ENCODE peak calls at places on chromosomes 3 and 15, in four cellular contexts. V is esophagus squamous epithelium, C is uterus, U is right lobe of liver. X is an unnamed sample. For H3K27me3, the result is how much of the 10 kb centered on the place peaks cover.

GRCh38 chr3:122416966-122417365 is 1.1 kb upstream of the WDR5B start:
- DNase-seq in V (no peak), C (no peak), U (peak), X (peak)

GRCh38 chr3:16839271-16840110 is 45.3 kb upstream of the PLCL2 start:
- DNase-seq in U (peak), C (no peak), V (no peak), X (no peak)

GRCh38 chr3:197398301-197398878 is 100.0 kb upstream of the DLG1 start:
- DNase-seq in C (no peak), V (no peak), U (no peak), X (no peak)

GRCh38 chr15:84606653-84607120 is 5.9 kb downstream of the ZSCAN2 start:
- DNase-seq in V (no peak), C (no peak), U (peak), X (peak)

GRCh38 chr3:168436327-168436726 is 340.6 kb upstream of the GOLIM4 start:
- DNase-seq in V (no peak), U (no peak), C (no peak), X (no peak)

GRCh38 chr3:152524198-152525140 is 255.7 kb downstream of the MBNL1 start:
- DNase-seq in U (no peak), C (no peak), V (no peak), X (peak)

GRCh38 chr3:112131111-112131510 is 1.9 kb downstream of the GCSAM start:
- DNase-seq in C (no peak), V (no peak), U (no peak), X (no peak)

GRCh38 chr3:187924651-187925050 is 179.4 kb upstream of the BCL6 start:
- DNase-seq in V (no peak), C (no peak), U (no peak), X (no peak)

GRCh38 chr15:57570994-57571393 is 20.7 kb upstream of the MYZAP start:
- DNase-seq in V (no peak), U (no peak), C (no peak), X (no peak)

GRCh38 chr15:60795471-60795870 is 316.5 kb upstream of the ICE2 start:
- DNase-seq in C (no peak), V (no peak), U (no peak), X (no peak)

GRCh38 chr3:114205541-114205940 is 26.7 kb upstream of the DRD3 start:
- DNase-seq in U (no peak), V (no peak), C (no peak), X (no peak)

GRCh38 chr3:126481808-126482502 is 6.3 kb upstream of the ZXDC start:
- DNase-seq in C (peak), U (peak), V (no peak), X (no peak)

GRCh38 chr3:157785071-157785826 is 282.0 kb upstream of the VEPH1 start:
- DNase-seq in U (no peak), C (no peak), V (no peak), X (no peak)

GRCh38 chr15:58393196-58393790 is 38.5 kb upstream of the LIPC start:
- DNase-seq in U (no peak), V (no peak), C (no peak), X (no peak)

GRCh38 chr3:5567113-5567512 is 379.6 kb downstream of the EDEM1 start:
- DNase-seq in U (no peak), V (no peak), C (no peak), X (no peak)
- H3K27me3 ChIP-seq in U (under half), V (under half), C (under half), X (under half)

GRCh38 chr3:170057550-170057949 is 19.8 kb downstream of the GPR160 start:
- DNase-seq in U (no peak), C (no peak), V (no peak), X (peak)
- TF ChIP-seq POLR2A in U (no peak), C (no peak), V (no peak), X (no peak)

DNA sequence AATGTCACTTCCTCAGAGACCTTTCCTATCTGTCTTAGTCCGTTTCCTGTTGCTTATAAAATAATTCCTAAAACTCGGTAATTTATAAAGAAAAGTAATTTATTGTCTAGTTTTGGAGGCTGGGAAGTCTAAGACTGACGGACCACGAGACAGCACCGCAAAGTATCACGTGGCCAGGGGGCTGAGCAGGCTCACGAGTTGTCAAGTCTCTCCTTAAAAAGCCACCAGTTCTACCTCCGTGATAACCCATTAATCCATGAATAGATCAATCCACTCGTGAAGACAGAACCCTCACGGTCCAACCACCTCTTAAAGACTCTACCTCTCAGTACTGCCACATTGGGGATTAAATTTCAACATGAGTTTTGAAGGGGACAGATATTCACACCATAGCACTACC is 826 bp downstream of the LINS1 start:
- DNase-seq in C (no peak), V (no peak), U (peak), X (no peak)
- H3K27me3 ChIP-seq in C (under half), V (under half), U (under half), X (under half)

GRCh38 chr15:34336947-34337556 is 529 bp downstream of the SLC12A6 start:
- DNase-seq in C (no peak), U (no peak), V (no peak), X (peak)

GRCh38 chr15:34335176-34335575 is 2.4 kb downstream of the SLC12A6 start:
- DNase-seq in V (no peak), C (no peak), U (no peak), X (no peak)

GRCh38 chr15:34338347-34338746 is 766 bp upstream of the SLC12A6 start:
- DNase-seq in U (no peak), V (no peak), C (no peak), X (no peak)

GRCh38 chr15:34336333-34336732 is 1.2 kb downstream of the SLC12A6 start:
- DNase-seq in V (no peak), U (no peak), C (no peak), X (no peak)

GRCh38 chr15:34337557-34338306 is at the start of gene SLC12A6:
- DNase-seq in V (peak), U (peak), C (peak), X (peak)
- TF ChIP-seq POLR2A in V (peak), U (peak), C (peak), X (peak)

GRCh38 chr15:78338756-78339155 is 1.4 kb upstream of the CRABP1 start:
- DNase-seq in C (no peak), U (no peak), V (no peak), X (no peak)
- H3K27me3 ChIP-seq in C (under half), U (under half), V (under half), X (under half)

DNA sequence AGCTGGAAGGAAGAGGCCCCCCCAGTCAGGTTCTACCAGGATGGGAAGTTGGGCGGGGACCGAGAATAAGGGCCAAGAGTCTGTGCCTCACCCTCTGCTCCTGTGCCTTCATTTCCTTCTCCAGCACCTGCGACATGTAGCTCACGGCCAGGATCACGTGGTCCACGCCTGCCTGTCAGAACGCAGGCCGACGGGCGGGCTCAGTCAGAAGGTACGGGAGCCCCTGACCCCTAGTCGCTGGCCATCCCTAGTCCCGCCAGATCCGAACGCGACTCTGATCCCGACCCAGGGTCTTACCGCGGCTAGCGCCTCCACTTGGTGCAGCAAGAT is 485 bp downstream of the GMPPB start:
- DNase-seq in V (no peak), U (peak), C (peak), X (peak)
- TF ChIP-seq POLR2A in V (no peak), U (no peak), C (no peak), X (peak)

GRCh38 chr15:89444855-89445254 is 51.5 kb downstream of the RHCG start:
- DNase-seq in U (no peak), C (no peak), V (no peak), X (no peak)
- H3K27me3 ChIP-seq in U (under half), C (under half), V (under half), X (under half)

X was measured in body of pancreas.